ENCODE peak calls at places on chromosome 2, in nine cellular contexts. One of them, this sample, is unnamed.

GRCh38 chr2:112582314-112582746 is 2.1 kb upstream of the CHCHD5 start:
- DNase-seq in Kasumi-1: peak
- DNase-seq in endothelial cell: no peak
- DNase-seq in A549: peak
- DNase-seq in brain microvascular endothelial cell: peak
- DNase-seq in posterior cingulate gyrus: no peak
- DNase-seq in BJ: no peak
- DNase-seq in fibroblast of the aortic adventitia: peak
- DNase-seq in epithelial cell of proximal tubule: no peak
- DNase-seq in this sample: peak

GRCh38 chr2:43648979-43649701 is 12.1 kb downstream of the PLEKHH2 start:
- DNase-seq in Kasumi-1: no peak
- DNase-seq in endothelial cell: no peak
- DNase-seq in A549: no peak
- DNase-seq in brain microvascular endothelial cell: no peak
- DNase-seq in posterior cingulate gyrus: no peak
- DNase-seq in BJ: peak
- DNase-seq in fibroblast of the aortic adventitia: peak
- DNase-seq in epithelial cell of proximal tubule: no peak
- DNase-seq in this sample: peak

GRCh38 chr2:63218800-63219511 is 168.3 kb downstream of the OTX1 start:
- DNase-seq in Kasumi-1: no peak
- DNase-seq in endothelial cell: no peak
- DNase-seq in A549: no peak
- DNase-seq in brain microvascular endothelial cell: no peak
- DNase-seq in posterior cingulate gyrus: no peak
- DNase-seq in BJ: no peak
- DNase-seq in fibroblast of the aortic adventitia: no peak
- DNase-seq in epithelial cell of proximal tubule: no peak
- DNase-seq in this sample: no peak

GRCh38 chr2:23745726-23746105 is 181.2 kb downstream of the ATAD2B start:
- DNase-seq in Kasumi-1: no peak
- DNase-seq in endothelial cell: no peak
- DNase-seq in A549: peak
- DNase-seq in brain microvascular endothelial cell: peak
- DNase-seq in posterior cingulate gyrus: no peak
- DNase-seq in BJ: no peak
- DNase-seq in fibroblast of the aortic adventitia: peak
- DNase-seq in epithelial cell of proximal tubule: no peak
- DNase-seq in this sample: peak

GRCh38 chr2:112750560-112750843 is 13.9 kb downstream of the CKAP2L start:
- DNase-seq in Kasumi-1: no peak
- DNase-seq in endothelial cell: no peak
- DNase-seq in A549: no peak
- DNase-seq in brain microvascular endothelial cell: peak
- DNase-seq in posterior cingulate gyrus: no peak
- DNase-seq in BJ: no peak
- DNase-seq in fibroblast of the aortic adventitia: peak
- DNase-seq in epithelial cell of proximal tubule: no peak
- DNase-seq in this sample: peak

GRCh38 chr2:136495636-136496035 is 269.7 kb upstream of the THSD7B start:
- DNase-seq in Kasumi-1: peak
- DNase-seq in endothelial cell: no peak
- DNase-seq in A549: no peak
- DNase-seq in brain microvascular endothelial cell: no peak
- DNase-seq in posterior cingulate gyrus: no peak
- DNase-seq in BJ: no peak
- DNase-seq in fibroblast of the aortic adventitia: no peak
- DNase-seq in epithelial cell of proximal tubule: no peak
- DNase-seq in this sample: no peak

GRCh38 chr2:219521066-219521880 is 7.0 kb downstream of the ASIC4 start:
- DNase-seq in Kasumi-1: peak
- DNase-seq in endothelial cell: peak
- DNase-seq in A549: peak
- DNase-seq in brain microvascular endothelial cell: no peak
- DNase-seq in posterior cingulate gyrus: no peak
- DNase-seq in BJ: no peak
- DNase-seq in fibroblast of the aortic adventitia: peak
- DNase-seq in epithelial cell of proximal tubule: no peak
- DNase-seq in this sample: peak

GRCh38 chr2:105544591-105545377 is 145.9 kb upstream of the FHL2 start:
- DNase-seq in Kasumi-1: no peak
- DNase-seq in endothelial cell: no peak
- DNase-seq in A549: no peak
- DNase-seq in brain microvascular endothelial cell: no peak
- DNase-seq in posterior cingulate gyrus: no peak
- DNase-seq in BJ: no peak
- DNase-seq in fibroblast of the aortic adventitia: no peak
- DNase-seq in epithelial cell of proximal tubule: no peak
- DNase-seq in this sample: no peak

GRCh38 chr2:120589782-120590608 is 145.7 kb upstream of the GLI2 start:
- DNase-seq in Kasumi-1: no peak
- DNase-seq in endothelial cell: no peak
- DNase-seq in A549: peak
- DNase-seq in brain microvascular endothelial cell: peak
- DNase-seq in posterior cingulate gyrus: no peak
- DNase-seq in BJ: peak
- DNase-seq in fibroblast of the aortic adventitia: peak
- DNase-seq in epithelial cell of proximal tubule: peak
- DNase-seq in this sample: peak

GRCh38 chr2:176239016-176239415 is 30.2 kb upstream of the MTX2 start:
- DNase-seq in Kasumi-1: no peak
- DNase-seq in endothelial cell: no peak
- DNase-seq in A549: no peak
- DNase-seq in brain microvascular endothelial cell: no peak
- DNase-seq in posterior cingulate gyrus: no peak
- DNase-seq in BJ: no peak
- DNase-seq in fibroblast of the aortic adventitia: no peak
- DNase-seq in epithelial cell of proximal tubule: no peak
- DNase-seq in this sample: no peak

GRCh38 chr2:9178905-9179571 is 27.6 kb upstream of the ASAP2 start:
- DNase-seq in Kasumi-1: no peak
- DNase-seq in endothelial cell: no peak
- DNase-seq in A549: peak
- DNase-seq in brain microvascular endothelial cell: peak
- DNase-seq in posterior cingulate gyrus: peak
- DNase-seq in BJ: peak
- DNase-seq in fibroblast of the aortic adventitia: peak
- DNase-seq in epithelial cell of proximal tubule: peak
- DNase-seq in this sample: peak

GRCh38 chr2:163610817-163611556 is 124.8 kb downstream of the FIGN start:
- DNase-seq in Kasumi-1: no peak
- DNase-seq in endothelial cell: peak
- DNase-seq in A549: peak
- DNase-seq in brain microvascular endothelial cell: no peak
- DNase-seq in posterior cingulate gyrus: peak
- DNase-seq in BJ: no peak
- DNase-seq in fibroblast of the aortic adventitia: no peak
- DNase-seq in epithelial cell of proximal tubule: no peak
- DNase-seq in this sample: no peak

GRCh38 chr2:189982777-189983394 is 79.6 kb downstream of the MSTN start:
- DNase-seq in Kasumi-1: peak
- DNase-seq in endothelial cell: no peak
- DNase-seq in A549: peak
- DNase-seq in brain microvascular endothelial cell: peak
- DNase-seq in posterior cingulate gyrus: no peak
- DNase-seq in BJ: no peak
- DNase-seq in fibroblast of the aortic adventitia: peak
- DNase-seq in epithelial cell of proximal tubule: no peak
- DNase-seq in this sample: no peak

GRCh38 chr2:101473911-101474751 is 781 bp downstream of the RFX8 start:
- DNase-seq in Kasumi-1: peak
- DNase-seq in endothelial cell: peak
- DNase-seq in A549: no peak
- DNase-seq in brain microvascular endothelial cell: peak
- DNase-seq in posterior cingulate gyrus: peak
- DNase-seq in BJ: no peak
- DNase-seq in fibroblast of the aortic adventitia: peak
- DNase-seq in epithelial cell of proximal tubule: no peak
- DNase-seq in this sample: peak

GRCh38 chr2:133822901-133823550 is 254.8 kb upstream of the NCKAP5 start:
- DNase-seq in Kasumi-1: no peak
- DNase-seq in endothelial cell: no peak
- DNase-seq in A549: no peak
- DNase-seq in brain microvascular endothelial cell: no peak
- DNase-seq in posterior cingulate gyrus: no peak
- DNase-seq in BJ: no peak
- DNase-seq in fibroblast of the aortic adventitia: no peak
- DNase-seq in epithelial cell of proximal tubule: no peak
- DNase-seq in this sample: no peak

GRCh38 chr2:105875241-105875640 is 130.5 kb downstream of the NCK2 start:
- DNase-seq in Kasumi-1: no peak
- DNase-seq in endothelial cell: no peak
- DNase-seq in A549: no peak
- DNase-seq in brain microvascular endothelial cell: no peak
- DNase-seq in posterior cingulate gyrus: no peak
- DNase-seq in BJ: no peak
- DNase-seq in fibroblast of the aortic adventitia: no peak
- DNase-seq in epithelial cell of proximal tubule: no peak
- DNase-seq in this sample: no peak

GRCh38 chr2:145811467-145812162 is 1291.7 kb upstream of the ZEB2 start:
- DNase-seq in Kasumi-1: peak
- DNase-seq in endothelial cell: no peak
- DNase-seq in A549: no peak
- DNase-seq in brain microvascular endothelial cell: peak
- DNase-seq in posterior cingulate gyrus: no peak
- DNase-seq in BJ: no peak
- DNase-seq in fibroblast of the aortic adventitia: peak
- DNase-seq in epithelial cell of proximal tubule: no peak
- DNase-seq in this sample: no peak

GRCh38 chr2:48175254-48175653 is 269.0 kb upstream of the FBXO11 start:
- DNase-seq in Kasumi-1: no peak
- DNase-seq in endothelial cell: no peak
- DNase-seq in A549: peak
- DNase-seq in brain microvascular endothelial cell: peak
- DNase-seq in posterior cingulate gyrus: no peak
- DNase-seq in BJ: peak
- DNase-seq in fibroblast of the aortic adventitia: no peak
- DNase-seq in epithelial cell of proximal tubule: no peak
- DNase-seq in this sample: peak

GRCh38 chr2:227301523-227301922 is 23.5 kb upstream of the MFF start:
- DNase-seq in Kasumi-1: no peak
- DNase-seq in endothelial cell: no peak
- DNase-seq in A549: no peak
- DNase-seq in brain microvascular endothelial cell: no peak
- DNase-seq in posterior cingulate gyrus: no peak
- DNase-seq in BJ: no peak
- DNase-seq in fibroblast of the aortic adventitia: no peak
- DNase-seq in epithelial cell of proximal tubule: no peak
- DNase-seq in this sample: no peak

GRCh38 chr2:69122271-69122670 is 109.3 kb downstream of the ANTXR1 start:
- DNase-seq in Kasumi-1: no peak
- DNase-seq in endothelial cell: no peak
- DNase-seq in A549: no peak
- DNase-seq in brain microvascular endothelial cell: peak
- DNase-seq in posterior cingulate gyrus: no peak
- DNase-seq in BJ: peak
- DNase-seq in fibroblast of the aortic adventitia: peak
- DNase-seq in epithelial cell of proximal tubule: no peak
- DNase-seq in this sample: peak

GRCh38 chr2:200795044-200795443 is 16.7 kb upstream of the BZW1 start:
- DNase-seq in Kasumi-1: no peak
- DNase-seq in endothelial cell: no peak
- DNase-seq in A549: peak
- DNase-seq in brain microvascular endothelial cell: peak
- DNase-seq in posterior cingulate gyrus: no peak
- DNase-seq in BJ: no peak
- DNase-seq in fibroblast of the aortic adventitia: no peak
- DNase-seq in epithelial cell of proximal tubule: no peak
- DNase-seq in this sample: no peak

GRCh38 chr2:71950256-71951066 is 197.2 kb downstream of the CYP26B1 start:
- DNase-seq in Kasumi-1: no peak
- DNase-seq in endothelial cell: no peak
- DNase-seq in A549: no peak
- DNase-seq in brain microvascular endothelial cell: no peak
- DNase-seq in posterior cingulate gyrus: no peak
- DNase-seq in BJ: no peak
- DNase-seq in fibroblast of the aortic adventitia: peak
- DNase-seq in epithelial cell of proximal tubule: no peak
- DNase-seq in this sample: peak

GRCh38 chr2:202278944-202279343 is 13.4 kb downstream of the NOP58 start:
- DNase-seq in Kasumi-1: peak
- DNase-seq in endothelial cell: peak
- DNase-seq in A549: peak
- DNase-seq in brain microvascular endothelial cell: peak
- DNase-seq in posterior cingulate gyrus: no peak
- DNase-seq in BJ: peak
- DNase-seq in fibroblast of the aortic adventitia: peak
- DNase-seq in epithelial cell of proximal tubule: no peak
- DNase-seq in this sample: peak

GRCh38 chr2:114006460-114006859 is 116.6 kb downstream of the ACTR3 start:
- DNase-seq in Kasumi-1: no peak
- DNase-seq in endothelial cell: no peak
- DNase-seq in A549: no peak
- DNase-seq in brain microvascular endothelial cell: no peak
- DNase-seq in posterior cingulate gyrus: no peak
- DNase-seq in BJ: no peak
- DNase-seq in fibroblast of the aortic adventitia: no peak
- DNase-seq in epithelial cell of proximal tubule: no peak
- DNase-seq in this sample: no peak

GRCh38 chr2:99448556-99448955 is 41.3 kb downstream of the REV1 start:
- DNase-seq in Kasumi-1: no peak
- DNase-seq in endothelial cell: no peak
- DNase-seq in A549: no peak
- DNase-seq in brain microvascular endothelial cell: peak
- DNase-seq in posterior cingulate gyrus: no peak
- DNase-seq in BJ: no peak
- DNase-seq in fibroblast of the aortic adventitia: peak
- DNase-seq in epithelial cell of proximal tubule: peak
- DNase-seq in this sample: peak

GRCh38 chr2:23208339-23208738 is 176.6 kb upstream of the KLHL29 start:
- DNase-seq in Kasumi-1: no peak
- DNase-seq in endothelial cell: no peak
- DNase-seq in A549: no peak
- DNase-seq in brain microvascular endothelial cell: no peak
- DNase-seq in posterior cingulate gyrus: no peak
- DNase-seq in BJ: no peak
- DNase-seq in fibroblast of the aortic adventitia: no peak
- DNase-seq in epithelial cell of proximal tubule: no peak
- DNase-seq in this sample: no peak

GRCh38 chr2:74555610-74556103 is 1.1 kb downstream of the DOK1 start:
- DNase-seq in Kasumi-1: peak
- DNase-seq in endothelial cell: no peak
- DNase-seq in A549: no peak
- DNase-seq in brain microvascular endothelial cell: no peak
- DNase-seq in posterior cingulate gyrus: no peak
- DNase-seq in BJ: no peak
- DNase-seq in fibroblast of the aortic adventitia: no peak
- DNase-seq in epithelial cell of proximal tubule: no peak
- DNase-seq in this sample: no peak

GRCh38 chr2:102383722-102384121 is 28.1 kb downstream of the IL18R1 start:
- DNase-seq in Kasumi-1: no peak
- DNase-seq in endothelial cell: no peak
- DNase-seq in A549: no peak
- DNase-seq in brain microvascular endothelial cell: no peak
- DNase-seq in posterior cingulate gyrus: no peak
- DNase-seq in BJ: no peak
- DNase-seq in fibroblast of the aortic adventitia: no peak
- DNase-seq in epithelial cell of proximal tubule: no peak
- DNase-seq in this sample: no peak

GRCh38 chr2:240398711-240399267 is 36.7 kb upstream of the GPC1 start:
- DNase-seq in Kasumi-1: no peak
- DNase-seq in endothelial cell: peak
- DNase-seq in A549: no peak
- DNase-seq in brain microvascular endothelial cell: no peak
- DNase-seq in posterior cingulate gyrus: no peak
- DNase-seq in BJ: no peak
- DNase-seq in fibroblast of the aortic adventitia: no peak
- DNase-seq in epithelial cell of proximal tubule: no peak
- DNase-seq in this sample: no peak

GRCh38 chr2:10028988-10029874 is 14.1 kb upstream of the KLF11 start:
- DNase-seq in Kasumi-1: peak
- DNase-seq in endothelial cell: peak
- DNase-seq in A549: no peak
- DNase-seq in brain microvascular endothelial cell: no peak
- DNase-seq in posterior cingulate gyrus: no peak
- DNase-seq in BJ: no peak
- DNase-seq in fibroblast of the aortic adventitia: no peak
- DNase-seq in epithelial cell of proximal tubule: no peak
- DNase-seq in this sample: no peak

GRCh38 chr2:4938246-4938645 is 753.9 kb upstream of the SOX11 start:
- DNase-seq in Kasumi-1: no peak
- DNase-seq in endothelial cell: no peak
- DNase-seq in A549: no peak
- DNase-seq in brain microvascular endothelial cell: no peak
- DNase-seq in posterior cingulate gyrus: no peak
- DNase-seq in BJ: no peak
- DNase-seq in fibroblast of the aortic adventitia: no peak
- DNase-seq in epithelial cell of proximal tubule: no peak
- DNase-seq in this sample: no peak

This sample was measured in AG10803.